ENCODE peak calls at places on chromosomes 7 and 10, in seven cellular contexts. D is WTC11; E is SK-MEL-5; C is left ventricle myocardium inferior; T is activated T-helper 9 cell treated with anti-CD3 and anti-CD28 coated beads, Interleukin-2, amount 50 U/mL, for 16 hours; G is cardiac muscle cell; S is Daoy. O is an unnamed sample.

GRCh38 chr7:44617225-44617885 is 10.9 kb downstream of the OGDH start:
- DNase-seq in G (no peak), S (peak), D (no peak), T (no peak), C (no peak), E (no peak), O (no peak)

GRCh38 chr7:30493231-30493630 is 11.4 kb downstream of the GGCT start:
- DNase-seq in T (no peak), G (no peak), D (no peak), C (no peak), E (no peak), S (no peak), O (no peak)

GRCh38 chr10:7488418-7488829 is 77.6 kb upstream of the SFMBT2 start:
- DNase-seq in E (no peak), D (no peak), C (no peak), G (peak), T (no peak), S (peak), O (no peak)

GRCh38 chr10:118850418-118851061 is 95.8 kb upstream of the CACUL1 start:
- DNase-seq in E (peak), S (peak), G (peak), C (peak), T (peak), D (peak), O (peak)

GRCh38 chr10:44386546-44387052 is 1.7 kb upstream of the CXCL12 start:
- DNase-seq in D (peak), G (peak), E (peak), C (peak), S (peak), T (no peak), O (peak)

GRCh38 chr7:106070201-106070551 is 41.9 kb downstream of the SYPL1 start:
- DNase-seq in E (no peak), T (no peak), G (no peak), C (no peak), D (no peak), S (peak), O (no peak)

GRCh38 chr7:122407195-122407594 is 102.6 kb upstream of the FEZF1 start:
- DNase-seq in D (no peak), E (no peak), S (no peak), C (no peak), G (no peak), T (no peak), O (no peak)

GRCh38 chr7:22814261-22815208 is 8.1 kb downstream of the TOMM7 start:
- DNase-seq in E (peak), C (no peak), S (peak), T (no peak), G (no peak), D (no peak), O (peak)

GRCh38 chr7:36639826-36640225 is 84.5 kb downstream of the AOAH start:
- DNase-seq in C (no peak), T (no peak), G (no peak), S (peak), D (no peak), E (no peak), O (no peak)

GRCh38 chr10:131692686-131693334 is 208.0 kb upstream of the PPP2R2D start:
- DNase-seq in S (no peak), G (no peak), D (no peak), T (no peak), C (no peak), E (no peak), O (no peak)

GRCh38 chr10:97679594-97679993 is 7.4 kb downstream of the AVPI1 start:
- DNase-seq in C (no peak), S (no peak), T (no peak), G (no peak), D (no peak), E (no peak), O (no peak)

GRCh38 chr7:115229401-115230083 is 307.6 kb downstream of the MDFIC start:
- DNase-seq in D (no peak), C (no peak), G (no peak), S (peak), E (no peak), T (no peak), O (no peak)

GRCh38 chr10:132543916-132544743 is 6.5 kb downstream of the INPP5A start:
- DNase-seq in E (no peak), G (no peak), D (peak), C (peak), T (no peak), S (no peak), O (no peak)

GRCh38 chr7:111990597-111990996 is 215.6 kb downstream of the DOCK4 start:
- DNase-seq in C (no peak), T (no peak), S (no peak), E (no peak), D (no peak), G (peak), O (no peak)

GRCh38 chr10:132500781-132501415 is 36.7 kb upstream of the INPP5A start:
- DNase-seq in S (no peak), T (no peak), E (no peak), D (no peak), G (no peak), C (no peak), O (no peak)

GRCh38 chr10:77197544-77197943 is 440.1 kb downstream of the KCNMA1 start:
- DNase-seq in C (no peak), G (no peak), E (no peak), S (no peak), T (no peak), D (no peak), O (no peak)

GRCh38 chr10:125711110-125711750 is 8.3 kb upstream of the EDRF1 start:
- DNase-seq in D (no peak), E (no peak), C (no peak), S (no peak), T (no peak), G (no peak), O (peak)

GRCh38 chr7:121624922-121625321 is 228.8 kb upstream of the FAM3C start:
- DNase-seq in C (peak), D (no peak), T (no peak), E (peak), S (peak), G (no peak), O (no peak)

GRCh38 chr7:82528577-82529305 is 85.2 kb upstream of the CACNA2D1 start:
- DNase-seq in G (no peak), E (no peak), C (no peak), T (no peak), S (peak), D (no peak), O (no peak)

GRCh38 chr10:99661370-99661749 is 2.1 kb downstream of the ENTPD7 start:
- DNase-seq in E (peak), S (peak), G (no peak), C (no peak), T (no peak), D (no peak), O (no peak)

GRCh38 chr10:72069751-72070501 is 18.4 kb downstream of the SPOCK2 start:
- DNase-seq in T (no peak), G (no peak), D (peak), S (no peak), E (peak), C (no peak), O (peak)

GRCh38 chr10:7541137-7542087 is 125.4 kb downstream of the ITIH5 start:
- DNase-seq in D (peak), G (peak), S (peak), T (no peak), C (peak), E (no peak), O (no peak)

GRCh38 chr7:33062023-33062781 is at the start of gene NT5C3A:
- DNase-seq in C (no peak), G (peak), E (peak), D (peak), T (peak), S (peak), O (peak)

GRCh38 chr7:155762639-155763038 is 49.6 kb downstream of the SHH start:
- DNase-seq in D (no peak), S (no peak), T (no peak), E (no peak), G (no peak), C (no peak), O (no peak)

GRCh38 chr10:127813290-127813689 is 76.3 kb downstream of the FOXI2 start:
- DNase-seq in T (no peak), D (no peak), S (no peak), E (peak), C (no peak), G (no peak), O (no peak)

GRCh38 chr7:22332481-22332880 is 24.5 kb downstream of the RAPGEF5 start:
- DNase-seq in S (no peak), E (no peak), T (no peak), D (no peak), C (no peak), G (no peak), O (no peak)

GRCh38 chr10:70054902-70055301 is 2.3 kb downstream of the MACROH2A2 start:
- DNase-seq in G (no peak), E (no peak), S (peak), C (no peak), T (no peak), D (no peak), O (no peak)

GRCh38 chr7:55794527-55794926 is 68.0 kb downstream of the SEPTIN14 start:
- DNase-seq in D (no peak), S (peak), G (no peak), T (no peak), E (no peak), C (no peak), O (no peak)

GRCh38 chr10:120180160-120180559 is 276.9 kb upstream of the PLPP4 start:
- DNase-seq in C (no peak), D (no peak), T (no peak), S (no peak), E (no peak), G (no peak), O (no peak)

GRCh38 chr7:83918142-83918541 is 269.2 kb upstream of the SEMA3E start:
- DNase-seq in E (no peak), C (no peak), S (no peak), D (no peak), T (no peak), G (no peak), O (no peak)

GRCh38 chr10:84715911-84716310 is 387.5 kb downstream of the CCSER2 start:
- DNase-seq in G (peak), T (no peak), C (no peak), E (peak), S (no peak), D (peak), O (peak)

GRCh38 chr7:11923376-11923922 is 91.5 kb upstream of the THSD7A start:
- DNase-seq in E (no peak), T (no peak), C (no peak), S (no peak), G (no peak), D (no peak), O (no peak)

GRCh38 chr7:28081016-28081415 is 99.6 kb downstream of the JAZF1 start:
- DNase-seq in G (no peak), S (peak), E (no peak), C (peak), T (no peak), D (no peak), O (no peak)

GRCh38 chr10:26025500-26025899 is 91.5 kb downstream of the MYO3A start:
- DNase-seq in G (no peak), E (no peak), D (no peak), S (no peak), C (no peak), T (no peak), O (no peak)

GRCh38 chr7:36299882-36300341 is 89.8 kb upstream of the ANLN start:
- DNase-seq in C (no peak), T (no peak), D (no peak), S (no peak), G (peak), E (no peak), O (no peak)

GRCh38 chr10:86077871-86078638 is 288.5 kb downstream of the GRID1 start:
- DNase-seq in S (no peak), C (no peak), E (no peak), G (no peak), T (no peak), D (no peak), O (no peak)